ENCODE peak calls at places on chromosomes 6 and 20, in ten cellular contexts. One of them, this sample, is unnamed.

GRCh38 chr20:62735331-62735821 is 26.7 kb downstream of the NTSR1 start:
- DNase-seq in T-helper 1 cell: no peak
- DNase-seq in LHCN-M2: no peak
- DNase-seq in non-pigmented ciliary epithelial cell: no peak
- DNase-seq in cerebellar cortex: no peak
- DNase-seq in stimulated activated naive B cell treated with anti-CD40 and anti-IgM and Interleukin-4, amounts not matched to agents 10 μg/mL and 1 μg/mL and 100 μg/mL, for 72 hours: no peak
- DNase-seq in ascending aorta: no peak
- DNase-seq in IMR-90: no peak
- DNase-seq in EL: no peak
- DNase-seq in stromal cell of bone marrow: no peak
- DNase-seq in this sample: no peak

GRCh38 chr6:45480697-45481415 is 103.1 kb upstream of the SUPT3H start:
- DNase-seq in T-helper 1 cell: no peak
- DNase-seq in LHCN-M2: no peak
- DNase-seq in non-pigmented ciliary epithelial cell: no peak
- DNase-seq in cerebellar cortex: no peak
- DNase-seq in stimulated activated naive B cell treated with anti-CD40 and anti-IgM and Interleukin-4, amounts not matched to agents 10 μg/mL and 1 μg/mL and 100 μg/mL, for 72 hours: no peak
- DNase-seq in ascending aorta: no peak
- DNase-seq in IMR-90: no peak
- DNase-seq in EL: no peak
- DNase-seq in stromal cell of bone marrow: no peak
- DNase-seq in this sample: no peak

GRCh38 chr20:51014797-51015722 is 7.8 kb downstream of the KCNG1 start:
- DNase-seq in T-helper 1 cell: no peak
- DNase-seq in LHCN-M2: peak; percentile 67
- DNase-seq in non-pigmented ciliary epithelial cell: no peak
- DNase-seq in cerebellar cortex: peak; percentile 48
- DNase-seq in stimulated activated naive B cell treated with anti-CD40 and anti-IgM and Interleukin-4, amounts not matched to agents 10 μg/mL and 1 μg/mL and 100 μg/mL, for 72 hours: no peak
- DNase-seq in ascending aorta: no peak
- DNase-seq in IMR-90: peak; percentile 73
- DNase-seq in EL: peak; percentile 69
- DNase-seq in stromal cell of bone marrow: no peak
- DNase-seq in this sample: no peak

GRCh38 chr20:9286501-9286900 is 217.6 kb downstream of the PLCB4 start:
- DNase-seq in T-helper 1 cell: no peak
- DNase-seq in LHCN-M2: peak; percentile 67
- DNase-seq in non-pigmented ciliary epithelial cell: no peak
- DNase-seq in cerebellar cortex: no peak
- DNase-seq in stimulated activated naive B cell treated with anti-CD40 and anti-IgM and Interleukin-4, amounts not matched to agents 10 μg/mL and 1 μg/mL and 100 μg/mL, for 72 hours: no peak
- DNase-seq in ascending aorta: no peak
- DNase-seq in IMR-90: peak; percentile 38
- DNase-seq in EL: peak; percentile 55
- DNase-seq in stromal cell of bone marrow: no peak
- DNase-seq in this sample: no peak

GRCh38 chr6:107625264-107625663 is 135.3 kb downstream of the SOBP start:
- DNase-seq in T-helper 1 cell: no peak
- DNase-seq in LHCN-M2: peak; percentile 24
- DNase-seq in non-pigmented ciliary epithelial cell: no peak
- DNase-seq in cerebellar cortex: no peak
- DNase-seq in stimulated activated naive B cell treated with anti-CD40 and anti-IgM and Interleukin-4, amounts not matched to agents 10 μg/mL and 1 μg/mL and 100 μg/mL, for 72 hours: no peak
- DNase-seq in ascending aorta: no peak
- DNase-seq in IMR-90: no peak
- DNase-seq in EL: no peak
- DNase-seq in stromal cell of bone marrow: no peak
- DNase-seq in this sample: no peak

GRCh38 chr6:24506814-24507520 is 12.2 kb downstream of the ALDH5A1 start:
- DNase-seq in T-helper 1 cell: no peak
- DNase-seq in LHCN-M2: no peak
- DNase-seq in non-pigmented ciliary epithelial cell: no peak
- DNase-seq in cerebellar cortex: no peak
- DNase-seq in stimulated activated naive B cell treated with anti-CD40 and anti-IgM and Interleukin-4, amounts not matched to agents 10 μg/mL and 1 μg/mL and 100 μg/mL, for 72 hours: no peak
- DNase-seq in ascending aorta: no peak
- DNase-seq in IMR-90: no peak
- DNase-seq in EL: no peak
- DNase-seq in stromal cell of bone marrow: no peak
- DNase-seq in this sample: no peak

GRCh38 chr6:56693246-56693607 is 50.5 kb upstream of the DST start:
- DNase-seq in T-helper 1 cell: no peak
- DNase-seq in LHCN-M2: peak; percentile 90
- DNase-seq in non-pigmented ciliary epithelial cell: no peak
- DNase-seq in cerebellar cortex: peak; percentile 76
- DNase-seq in stimulated activated naive B cell treated with anti-CD40 and anti-IgM and Interleukin-4, amounts not matched to agents 10 μg/mL and 1 μg/mL and 100 μg/mL, for 72 hours: no peak
- DNase-seq in ascending aorta: peak; percentile 83
- DNase-seq in IMR-90: peak; percentile 87
- DNase-seq in EL: peak; percentile 95
- DNase-seq in stromal cell of bone marrow: peak; percentile 89
- DNase-seq in this sample: no peak

GRCh38 chr6:3287308-3287707 is 28.6 kb downstream of the PSMG4 start:
- DNase-seq in T-helper 1 cell: no peak
- DNase-seq in LHCN-M2: no peak
- DNase-seq in non-pigmented ciliary epithelial cell: no peak
- DNase-seq in cerebellar cortex: no peak
- DNase-seq in stimulated activated naive B cell treated with anti-CD40 and anti-IgM and Interleukin-4, amounts not matched to agents 10 μg/mL and 1 μg/mL and 100 μg/mL, for 72 hours: no peak
- DNase-seq in ascending aorta: no peak
- DNase-seq in IMR-90: no peak
- DNase-seq in EL: no peak
- DNase-seq in stromal cell of bone marrow: no peak
- DNase-seq in this sample: no peak

GRCh38 chr6:168248148-168248620 is 71.4 kb downstream of the DACT2 start:
- DNase-seq in T-helper 1 cell: no peak
- DNase-seq in LHCN-M2: no peak
- DNase-seq in non-pigmented ciliary epithelial cell: no peak
- DNase-seq in cerebellar cortex: no peak
- DNase-seq in stimulated activated naive B cell treated with anti-CD40 and anti-IgM and Interleukin-4, amounts not matched to agents 10 μg/mL and 1 μg/mL and 100 μg/mL, for 72 hours: no peak
- DNase-seq in ascending aorta: no peak
- DNase-seq in IMR-90: no peak
- DNase-seq in EL: no peak
- DNase-seq in stromal cell of bone marrow: no peak
- DNase-seq in this sample: no peak

GRCh38 chr6:2970753-2971419 is 481 bp downstream of the SERPINB6 start:
- DNase-seq in T-helper 1 cell: peak; percentile 30
- DNase-seq in LHCN-M2: peak; percentile 55
- DNase-seq in non-pigmented ciliary epithelial cell: no peak
- DNase-seq in cerebellar cortex: peak; percentile 70
- DNase-seq in stimulated activated naive B cell treated with anti-CD40 and anti-IgM and Interleukin-4, amounts not matched to agents 10 μg/mL and 1 μg/mL and 100 μg/mL, for 72 hours: no peak
- DNase-seq in ascending aorta: peak; percentile 90
- DNase-seq in IMR-90: peak; percentile 49
- DNase-seq in EL: peak; percentile 64
- DNase-seq in stromal cell of bone marrow: no peak
- DNase-seq in this sample: no peak

GRCh38 chr6:43293698-43294097 is 4.4 kb upstream of the SLC22A7 start:
- DNase-seq in T-helper 1 cell: no peak
- DNase-seq in LHCN-M2: no peak
- DNase-seq in non-pigmented ciliary epithelial cell: no peak
- DNase-seq in cerebellar cortex: no peak
- DNase-seq in stimulated activated naive B cell treated with anti-CD40 and anti-IgM and Interleukin-4, amounts not matched to agents 10 μg/mL and 1 μg/mL and 100 μg/mL, for 72 hours: no peak
- DNase-seq in ascending aorta: no peak
- DNase-seq in IMR-90: no peak
- DNase-seq in EL: no peak
- DNase-seq in stromal cell of bone marrow: no peak
- DNase-seq in this sample: no peak

This sample was measured in retinal pigment epithelial cell.